ENCODE peak calls at places on chromosomes 6 and 20, in seven cellular contexts. One of them, this sample, is unnamed.
A peak's percentile ranks its signal among the peaks of the same experiment; 100 is the strongest.

GRCh38 chr6:156912431-156912830 is 135.3 kb downstream of the ARID1B start:
- DNase-seq in HCT116: no peak
- DNase-seq in hepatocyte: no peak
- DNase-seq in SK-N-SH: peak; percentile 44
- DNase-seq in OCI-LY7: peak; percentile 40
- DNase-seq in GM23248: no peak
- DNase-seq in MM.1S: peak; percentile 10
- DNase-seq in this sample: peak; percentile 60

GRCh38 chr20:1297486-1297885 is 31.4 kb downstream of the SNPH start:
- DNase-seq in HCT116: no peak
- DNase-seq in hepatocyte: no peak
- DNase-seq in SK-N-SH: no peak
- DNase-seq in OCI-LY7: no peak
- DNase-seq in GM23248: no peak
- DNase-seq in MM.1S: no peak
- DNase-seq in this sample: no peak

GRCh38 chr6:10416863-10417641 is 2.2 kb upstream of the TFAP2A start:
- DNase-seq in HCT116: no peak
- DNase-seq in hepatocyte: no peak
- DNase-seq in SK-N-SH: no peak
- DNase-seq in OCI-LY7: no peak
- DNase-seq in GM23248: no peak
- DNase-seq in MM.1S: no peak
- DNase-seq in this sample: peak; percentile 94

GRCh38 chr6:84847349-84848160 is 83.2 kb upstream of the TBX18 start:
- DNase-seq in HCT116: no peak
- DNase-seq in hepatocyte: peak; percentile 55
- DNase-seq in SK-N-SH: no peak
- DNase-seq in OCI-LY7: no peak
- DNase-seq in GM23248: peak; percentile 45
- DNase-seq in MM.1S: no peak
- DNase-seq in this sample: no peak

GRCh38 chr6:149923327-149923986 is 536 bp upstream of the RAET1G start:
- DNase-seq in HCT116: no peak
- DNase-seq in hepatocyte: peak; percentile 14
- DNase-seq in SK-N-SH: peak; percentile 41
- DNase-seq in OCI-LY7: no peak
- DNase-seq in GM23248: no peak
- DNase-seq in MM.1S: no peak
- DNase-seq in this sample: no peak

GRCh38 chr20:3854462-3854870 is 7.8 kb downstream of the MAVS start:
- DNase-seq in HCT116: no peak
- DNase-seq in hepatocyte: no peak
- DNase-seq in SK-N-SH: no peak
- DNase-seq in OCI-LY7: no peak
- DNase-seq in GM23248: no peak
- DNase-seq in MM.1S: no peak
- DNase-seq in this sample: peak; percentile 52

GRCh38 chr6:165487950-165488349 is 175.1 kb downstream of the PDE10A start:
- DNase-seq in HCT116: no peak
- DNase-seq in hepatocyte: no peak
- DNase-seq in SK-N-SH: no peak
- DNase-seq in OCI-LY7: no peak
- DNase-seq in GM23248: no peak
- DNase-seq in MM.1S: no peak
- DNase-seq in this sample: no peak

GRCh38 chr6:138115877-138116660 is 8.8 kb upstream of the PERP start:
- DNase-seq in HCT116: peak; percentile 58
- DNase-seq in hepatocyte: peak; percentile 85
- DNase-seq in SK-N-SH: peak; percentile 51
- DNase-seq in OCI-LY7: peak; percentile 72
- DNase-seq in GM23248: peak; percentile 90
- DNase-seq in MM.1S: peak; percentile 77
- DNase-seq in this sample: peak; percentile 85

GRCh38 chr6:105077592-105078463 is 102.0 kb downstream of the POPDC3 start:
- DNase-seq in HCT116: peak; percentile 44
- DNase-seq in hepatocyte: peak; percentile 57
- DNase-seq in SK-N-SH: peak; percentile 31
- DNase-seq in OCI-LY7: peak; percentile 35
- DNase-seq in GM23248: peak; percentile 78
- DNase-seq in MM.1S: peak; percentile 52
- DNase-seq in this sample: peak; percentile 76

GRCh38 chr6:10071631-10072220 is 343.1 kb downstream of the TFAP2A start:
- DNase-seq in HCT116: no peak
- DNase-seq in hepatocyte: no peak
- DNase-seq in SK-N-SH: no peak
- DNase-seq in OCI-LY7: no peak
- DNase-seq in GM23248: no peak
- DNase-seq in MM.1S: no peak
- DNase-seq in this sample: no peak

GRCh38 chr6:148739822-148740128 is 7.1 kb upstream of the UST start:
- DNase-seq in HCT116: no peak
- DNase-seq in hepatocyte: no peak
- DNase-seq in SK-N-SH: no peak
- DNase-seq in OCI-LY7: no peak
- DNase-seq in GM23248: no peak
- DNase-seq in MM.1S: no peak
- DNase-seq in this sample: no peak

GRCh38 chr6:32216998-32217397 is 6.9 kb downstream of the NOTCH4 start:
- DNase-seq in HCT116: no peak
- DNase-seq in hepatocyte: no peak
- DNase-seq in SK-N-SH: no peak
- DNase-seq in OCI-LY7: no peak
- DNase-seq in GM23248: no peak
- DNase-seq in MM.1S: no peak
- DNase-seq in this sample: no peak

GRCh38 chr6:33082702-33083101 is 6.9 kb downstream of the HLA-DPB1 start:
- DNase-seq in HCT116: peak; percentile 24
- DNase-seq in hepatocyte: peak; percentile 71
- DNase-seq in SK-N-SH: peak; percentile 27
- DNase-seq in OCI-LY7: peak; percentile 59
- DNase-seq in GM23248: peak; percentile 67
- DNase-seq in MM.1S: peak; percentile 45
- DNase-seq in this sample: peak; percentile 87

GRCh38 chr6:21305827-21306469 is 287.6 kb upstream of the SOX4 start:
- DNase-seq in HCT116: no peak
- DNase-seq in hepatocyte: peak; percentile 58
- DNase-seq in SK-N-SH: no peak
- DNase-seq in OCI-LY7: no peak
- DNase-seq in GM23248: peak; percentile 60
- DNase-seq in MM.1S: no peak
- DNase-seq in this sample: no peak

GRCh38 chr20:7207186-7207585 is 439.7 kb downstream of the BMP2 start:
- DNase-seq in HCT116: no peak
- DNase-seq in hepatocyte: no peak
- DNase-seq in SK-N-SH: no peak
- DNase-seq in OCI-LY7: no peak
- DNase-seq in GM23248: no peak
- DNase-seq in MM.1S: no peak
- DNase-seq in this sample: no peak

GRCh38 chr6:12233693-12234551 is 56.2 kb upstream of the EDN1 start:
- DNase-seq in HCT116: peak; percentile 63
- DNase-seq in hepatocyte: peak; percentile 77
- DNase-seq in SK-N-SH: peak; percentile 52
- DNase-seq in OCI-LY7: peak; percentile 69
- DNase-seq in GM23248: peak; percentile 84
- DNase-seq in MM.1S: peak; percentile 80
- DNase-seq in this sample: peak; percentile 70

GRCh38 chr20:4811661-4812181 is 90.0 kb downstream of the PRND start:
- DNase-seq in HCT116: no peak
- DNase-seq in hepatocyte: no peak
- DNase-seq in SK-N-SH: no peak
- DNase-seq in OCI-LY7: peak; percentile 82
- DNase-seq in GM23248: no peak
- DNase-seq in MM.1S: no peak
- DNase-seq in this sample: no peak

GRCh38 chr20:52143277-52143676 is 48.3 kb downstream of the ZFP64 start:
- DNase-seq in HCT116: no peak
- DNase-seq in hepatocyte: no peak
- DNase-seq in SK-N-SH: no peak
- DNase-seq in OCI-LY7: no peak
- DNase-seq in GM23248: no peak
- DNase-seq in MM.1S: no peak
- DNase-seq in this sample: no peak

GRCh38 chr6:97094376-97094775 is 169.8 kb downstream of the KLHL32 start:
- DNase-seq in HCT116: no peak
- DNase-seq in hepatocyte: no peak
- DNase-seq in SK-N-SH: no peak
- DNase-seq in OCI-LY7: no peak
- DNase-seq in GM23248: no peak
- DNase-seq in MM.1S: no peak
- DNase-seq in this sample: no peak

GRCh38 chr6:43940393-43941087 is 170.5 kb downstream of the VEGFA start:
- DNase-seq in HCT116: no peak
- DNase-seq in hepatocyte: no peak
- DNase-seq in SK-N-SH: no peak
- DNase-seq in OCI-LY7: no peak
- DNase-seq in GM23248: no peak
- DNase-seq in MM.1S: no peak
- DNase-seq in this sample: no peak

DNA sequence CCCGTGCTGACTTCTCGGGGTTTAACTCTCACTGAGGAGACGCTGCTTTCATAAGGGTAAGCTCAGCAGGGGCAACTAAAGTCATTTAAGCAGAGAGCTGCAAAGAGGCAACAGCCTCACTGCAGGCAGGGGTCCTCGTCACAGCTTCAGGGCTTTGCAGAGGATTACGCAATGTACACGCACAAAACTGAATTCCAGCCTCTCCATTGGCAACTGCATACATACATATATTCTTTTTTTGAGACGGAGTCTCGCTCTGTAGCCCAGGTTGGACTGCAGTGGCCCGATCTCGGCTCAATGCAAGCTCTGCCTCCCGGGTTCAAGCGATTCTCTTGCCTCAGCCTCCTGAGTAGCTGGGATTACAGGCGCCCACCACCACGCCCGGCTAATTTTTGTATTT is 2.4 kb downstream of the GMEB2 start:
- DNase-seq in HCT116: no peak
- DNase-seq in hepatocyte: peak; percentile 46
- DNase-seq in SK-N-SH: no peak
- DNase-seq in OCI-LY7: no peak
- DNase-seq in GM23248: peak; percentile 63
- DNase-seq in MM.1S: no peak
- DNase-seq in this sample: peak; percentile 53
- TF ChIP-seq EZH2phosphoT487 in HCT116: no peak
- TF ChIP-seq EZH2phosphoT487 in hepatocyte: no peak
- TF ChIP-seq EZH2phosphoT487 in SK-N-SH: no peak
- TF ChIP-seq EZH2phosphoT487 in OCI-LY7: no peak
- TF ChIP-seq EZH2phosphoT487 in GM23248: no peak
- TF ChIP-seq EZH2phosphoT487 in MM.1S: no peak
- TF ChIP-seq EZH2phosphoT487 in this sample: no peak

DNA sequence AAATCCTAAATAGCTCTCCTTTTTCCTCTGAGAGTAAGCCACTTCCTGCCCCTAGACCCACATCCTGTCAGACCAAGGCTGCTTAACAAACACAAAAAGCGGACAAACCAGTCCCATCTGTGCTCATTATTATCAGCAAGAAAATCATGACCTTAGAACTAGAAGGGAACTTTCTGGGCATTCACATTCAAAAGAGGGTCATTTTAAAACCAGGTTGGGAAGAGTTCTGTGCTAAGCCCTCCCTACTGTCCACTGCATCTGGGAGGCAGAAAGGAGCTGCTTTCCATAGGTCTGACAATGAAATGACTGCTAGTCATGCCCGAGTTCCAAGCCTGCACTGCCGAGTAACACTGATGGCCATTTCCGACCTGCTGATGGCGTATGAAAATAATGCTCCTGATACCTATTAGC is 15.4 kb downstream of the EZR start:
- DNase-seq in HCT116: no peak
- DNase-seq in hepatocyte: no peak
- DNase-seq in SK-N-SH: no peak
- DNase-seq in OCI-LY7: peak; percentile 87
- DNase-seq in GM23248: no peak
- DNase-seq in MM.1S: peak; percentile 53
- DNase-seq in this sample: peak; percentile 43
- H3K4me1 ChIP-seq in HCT116: peaks cover 96% of the 10 kb centered on the region
- H3K4me1 ChIP-seq in hepatocyte: peaks cover 63% of the 10 kb centered on the region
- H3K4me1 ChIP-seq in SK-N-SH: peaks cover 18% of the 10 kb centered on the region
- H3K4me1 ChIP-seq in OCI-LY7: peaks cover 94% of the 10 kb centered on the region
- H3K4me1 ChIP-seq in GM23248: peaks cover 9% of the 10 kb centered on the region
- H3K4me1 ChIP-seq in MM.1S: peaks cover 16% of the 10 kb centered on the region
- H3K4me1 ChIP-seq in this sample: peaks cover 85% of the 10 kb centered on the region

DNA sequence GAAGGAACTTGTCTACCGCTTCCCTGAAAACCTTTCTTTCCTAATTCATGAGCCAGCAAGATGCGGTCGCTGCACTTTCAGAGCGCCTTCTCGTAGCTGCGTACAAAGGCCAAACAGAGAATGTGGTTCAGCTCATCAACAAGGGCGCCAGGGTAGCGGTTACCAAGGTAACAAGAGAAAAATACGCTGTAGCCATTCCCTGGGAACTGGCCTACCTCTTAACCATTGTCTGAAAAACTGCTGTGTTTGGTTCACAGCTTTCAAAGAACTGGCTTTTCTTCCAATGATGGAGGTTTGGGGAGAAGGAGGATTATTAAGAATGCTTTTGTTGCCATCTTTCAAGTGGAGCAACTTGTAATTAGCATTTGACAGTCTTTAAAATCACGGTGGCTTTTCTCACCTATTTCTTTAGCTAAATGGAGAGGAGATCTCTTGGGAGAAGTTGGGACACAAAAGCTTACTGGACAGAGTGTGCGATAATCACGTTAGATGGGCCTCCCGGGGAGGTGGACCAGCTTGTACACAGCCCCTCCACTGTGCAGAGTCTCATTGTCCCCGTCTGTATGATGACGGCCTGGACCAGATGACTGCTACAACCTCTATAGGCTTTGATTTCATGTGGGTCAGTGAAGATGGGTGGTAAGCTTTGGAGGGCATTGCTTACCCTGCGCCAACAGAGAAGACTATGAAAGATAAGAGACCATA is 71.5 kb downstream of the LYRM2 start:
- DNase-seq in HCT116: no peak
- DNase-seq in hepatocyte: no peak
- DNase-seq in SK-N-SH: no peak
- DNase-seq in OCI-LY7: no peak
- DNase-seq in GM23248: no peak
- DNase-seq in MM.1S: no peak
- DNase-seq in this sample: peak; percentile 68
- H3K4me2 ChIP-seq in HCT116: no peak overlapping the region
- H3K4me2 ChIP-seq in hepatocyte: peak overlapping the region; percentile 62
- H3K4me2 ChIP-seq in SK-N-SH: no peak overlapping the region
- H3K4me2 ChIP-seq in OCI-LY7: no peak overlapping the region
- H3K4me2 ChIP-seq in GM23248: no peak overlapping the region
- H3K4me2 ChIP-seq in MM.1S: no peak overlapping the region
- H3K4me2 ChIP-seq in this sample: no peak overlapping the region

DNA sequence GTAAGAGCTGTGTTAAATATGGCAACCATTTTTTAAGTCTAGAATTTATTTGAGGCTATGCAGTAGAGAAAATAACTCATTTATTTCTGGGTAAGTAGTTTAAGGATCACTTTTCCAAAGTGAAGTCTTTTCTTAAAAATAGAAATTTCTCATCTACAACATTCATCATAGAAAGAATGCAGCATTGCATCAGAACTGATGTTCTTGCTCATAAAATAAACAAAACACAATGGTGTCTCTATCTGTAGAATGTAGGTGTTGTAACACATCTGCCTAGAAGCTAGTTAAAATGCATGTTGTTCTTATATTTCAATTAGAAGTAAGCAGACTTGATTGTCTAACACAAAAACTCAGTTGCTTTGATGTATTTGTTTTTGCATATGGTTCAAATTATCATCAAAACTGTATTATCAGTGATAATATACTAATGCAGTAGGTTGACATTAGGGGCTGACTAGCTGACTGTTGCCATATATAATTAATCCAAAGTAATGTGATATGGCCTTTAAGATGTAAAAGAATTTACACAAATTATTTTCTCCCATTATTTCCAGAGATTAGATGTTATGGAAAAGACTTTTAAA is 654.8 kb upstream of the FLRT3 start:
- DNase-seq in HCT116: no peak
- DNase-seq in hepatocyte: no peak
- DNase-seq in SK-N-SH: no peak
- DNase-seq in OCI-LY7: no peak
- DNase-seq in GM23248: peak; percentile 80
- DNase-seq in MM.1S: no peak
- DNase-seq in this sample: no peak
- TF ChIP-seq EZH2phosphoT487 in HCT116: no peak
- TF ChIP-seq EZH2phosphoT487 in hepatocyte: no peak
- TF ChIP-seq EZH2phosphoT487 in SK-N-SH: no peak
- TF ChIP-seq EZH2phosphoT487 in OCI-LY7: no peak
- TF ChIP-seq EZH2phosphoT487 in GM23248: no peak
- TF ChIP-seq EZH2phosphoT487 in MM.1S: no peak
- TF ChIP-seq EZH2phosphoT487 in this sample: no peak

This sample was measured in GM23338.